ENCODE peak calls at places on chromosomes 5 and 9, in nine cellular contexts. V is colonic mucosa; A is activated CD4-positive, alpha-beta T cell treated with anti-CD3 and anti-CD28 coated beads, Interleukin-2, amount 50 U/mL, for 4 hours; N is heart left ventricle; O is NCI-H1092; F is coronary artery; U is stimulated activated CD8-positive, alpha-beta memory T cell treated with anti-CD3 and anti-CD28 coated beads, Interleukin-7, amount 100 ng/mL, for 1 hour; B is progenitor cell of endocrine pancreas; E is HT1080. M is an unnamed sample.

GRCh38 chr5:139863855-139864558 is 68.4 kb downstream of the PSD2 start:
- DNase-seq in V (peak), A (peak), N (peak), O (peak), F (no peak), U (peak), B (peak), E (peak), M (peak)

GRCh38 chr5:127400946-127401670 is 110.5 kb downstream of the MEGF10 start:
- DNase-seq in V (no peak), A (no peak), N (no peak), O (no peak), F (no peak), U (no peak), B (no peak), E (no peak), M (peak)

GRCh38 chr5:123133438-123134100 is 44.5 kb downstream of the PRDM6 start:
- DNase-seq in V (no peak), A (no peak), N (no peak), O (no peak), F (no peak), U (no peak), B (no peak), E (no peak), M (no peak)

GRCh38 chr5:109281136-109281690 is 128.6 kb downstream of the PJA2 start:
- DNase-seq in V (peak), A (no peak), N (no peak), O (peak), F (no peak), U (no peak), B (no peak), E (no peak), M (no peak)

GRCh38 chr9:98364042-98364441 is 108.6 kb upstream of the TBC1D2 start:
- DNase-seq in V (no peak), A (no peak), N (no peak), O (no peak), F (no peak), U (no peak), B (no peak), E (no peak), M (no peak)

GRCh38 chr5:159120446-159120845 is 20.7 kb upstream of the EBF1 start:
- DNase-seq in V (no peak), A (no peak), N (no peak), O (no peak), F (no peak), U (no peak), B (no peak), E (no peak), M (no peak)

GRCh38 chr9:96057155-96057554 is 181.7 kb downstream of the ERCC6L2 start:
- DNase-seq in V (no peak), A (no peak), N (no peak), O (no peak), F (no peak), U (no peak), B (no peak), E (no peak), M (no peak)

GRCh38 chr9:114745108-114745848 is 60.6 kb downstream of the TNFSF15 start:
- DNase-seq in V (no peak), A (no peak), N (no peak), O (no peak), F (no peak), U (no peak), B (no peak), E (no peak), M (no peak)

GRCh38 chr5:143428155-143428554 is 24.7 kb upstream of the NR3C1 start:
- DNase-seq in V (no peak), A (no peak), N (no peak), O (no peak), F (no peak), U (no peak), B (no peak), E (no peak), M (peak)

GRCh38 chr5:127648997-127649550 is at the start of gene CTXN3:
- DNase-seq in V (no peak), A (no peak), N (no peak), O (peak), F (no peak), U (no peak), B (no peak), E (no peak), M (no peak)

GRCh38 chr5:10550222-10550995 is 13.5 kb upstream of the ANKRD33B start:
- DNase-seq in V (no peak), A (no peak), N (no peak), O (no peak), F (no peak), U (no peak), B (no peak), E (no peak), M (no peak)

GRCh38 chr9:137757613-137758029 is 120.0 kb upstream of the CACNA1B start:
- DNase-seq in V (no peak), A (peak), N (no peak), O (no peak), F (no peak), U (no peak), B (no peak), E (peak), M (no peak)

GRCh38 chr9:36625006-36625600 is 52.4 kb downstream of the MELK start:
- DNase-seq in V (no peak), A (no peak), N (peak), O (no peak), F (no peak), U (no peak), B (no peak), E (peak), M (no peak)

GRCh38 chr9:94918038-94918753 is 191.7 kb downstream of the AOPEP start:
- DNase-seq in V (no peak), A (no peak), N (no peak), O (no peak), F (peak), U (no peak), B (no peak), E (no peak), M (peak)

GRCh38 chr9:92723299-92723625 is 41.4 kb downstream of the BICD2 start:
- DNase-seq in V (no peak), A (no peak), N (no peak), O (no peak), F (no peak), U (no peak), B (no peak), E (no peak), M (no peak)

GRCh38 chr5:77839691-77840090 is 63.6 kb upstream of the TBCA start:
- DNase-seq in V (no peak), A (no peak), N (no peak), O (no peak), F (no peak), U (no peak), B (no peak), E (no peak), M (no peak)

GRCh38 chr5:7096294-7096693 is 299.6 kb upstream of the ADCY2 start:
- DNase-seq in V (no peak), A (no peak), N (no peak), O (no peak), F (no peak), U (no peak), B (no peak), E (no peak), M (no peak)

GRCh38 chr9:93660647-93661046 is 84.3 kb downstream of the PHF2 start:
- DNase-seq in V (no peak), A (no peak), N (peak), O (no peak), F (no peak), U (no peak), B (no peak), E (no peak), M (no peak)

GRCh38 chr5:154972476-154973080 is 31.7 kb downstream of the MRPL22 start:
- DNase-seq in V (no peak), A (no peak), N (peak), O (no peak), F (no peak), U (no peak), B (peak), E (peak), M (peak)

GRCh38 chr9:137493163-137494103 is 34.3 kb upstream of the NSMF start:
- DNase-seq in V (no peak), A (no peak), N (no peak), O (no peak), F (no peak), U (no peak), B (no peak), E (peak), M (no peak)